ENCODE peak calls at places on chromosomes 7 and 10, in five cellular contexts. J, T, U, K and B are unnamed samples.

GRCh38 chr10:131094406-131095108 is 217.0 kb downstream of the TCERG1L start:
- DNase-seq in J (no peak), T (no peak), U (no peak), K (no peak), B (no peak)

GRCh38 chr10:133049639-133050038 is 38.1 kb upstream of the ADGRA1 start:
- DNase-seq in J (no peak), T (no peak), U (no peak), K (no peak), B (no peak)

GRCh38 chr10:121525276-121526039 is 72.8 kb downstream of the FGFR2 start:
- DNase-seq in J (no peak), T (no peak), U (no peak), K (no peak), B (no peak)

GRCh38 chr10:101716891-101717659 is 22.1 kb upstream of the FBXW4 start:
- DNase-seq in J (no peak), T (no peak), U (no peak), K (no peak), B (no peak)

GRCh38 chr10:131577178-131577555 is 265.6 kb upstream of the TCERG1L start:
- DNase-seq in J (no peak), T (no peak), U (no peak), K (no peak), B (no peak)

GRCh38 chr7:139359366-139360209 is at the start of gene LUC7L2:
- DNase-seq in J (peak), T (peak), U (peak), K (peak), B (peak)

GRCh38 chr7:137953692-137954470 is 48.0 kb downstream of the CREB3L2 start:
- DNase-seq in J (no peak), T (peak), U (peak), K (no peak), B (no peak)

GRCh38 chr10:109203616-109204375 is 719.5 kb downstream of the XPNPEP1 start:
- DNase-seq in J (no peak), T (no peak), U (no peak), K (no peak), B (no peak)

GRCh38 chr10:57983226-57983870 is 284.3 kb downstream of the IPMK start:
- DNase-seq in J (no peak), T (no peak), U (peak), K (no peak), B (no peak)

GRCh38 chr10:12251581-12251980 is 55.6 kb downstream of the CDC123 start:
- DNase-seq in J (no peak), T (no peak), U (no peak), K (no peak), B (no peak)

GRCh38 chr10:12250181-12250580 is 54.2 kb downstream of the CDC123 start:
- DNase-seq in J (no peak), T (no peak), U (no peak), K (no peak), B (no peak)

GRCh38 chr10:12255048-12255447 is 59.1 kb downstream of the CDC123 start:
- DNase-seq in J (no peak), T (no peak), U (no peak), K (no peak), B (no peak)

DNA sequence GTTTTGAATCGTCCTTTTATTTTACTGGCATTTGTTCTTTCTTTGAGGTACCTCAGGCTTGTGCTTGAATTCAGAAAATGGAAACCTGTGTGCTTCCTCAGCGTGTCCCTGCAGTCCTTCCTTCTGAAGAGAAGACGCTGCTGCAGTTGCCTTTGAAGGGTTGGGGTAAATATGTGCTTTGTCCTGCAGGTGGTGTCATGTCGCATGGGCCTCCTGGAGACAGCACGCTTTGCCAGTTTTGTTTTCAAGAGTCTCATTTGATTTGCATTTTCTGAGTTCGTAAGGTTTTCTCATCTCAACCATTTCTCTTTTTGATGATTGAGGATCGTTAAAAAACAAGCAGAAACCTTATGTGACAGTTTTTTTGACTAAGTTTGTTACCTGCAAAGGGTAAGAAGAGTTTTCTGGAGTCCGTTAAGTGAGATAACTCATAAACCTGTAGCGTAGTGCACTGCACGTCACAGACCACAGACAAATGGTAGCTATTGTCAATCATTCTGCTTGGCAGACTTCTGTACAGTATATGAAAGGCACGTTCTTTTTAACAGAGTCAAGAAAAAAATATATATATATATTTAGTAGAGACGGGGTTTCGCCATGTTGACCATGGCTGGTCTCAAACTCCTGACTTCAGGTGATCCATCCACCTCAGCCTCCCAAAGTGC is 57.0 kb downstream of the CDC123 start:
- DNase-seq in J (no peak), T (peak), U (no peak), K (no peak), B (no peak)
- TF ChIP-seq CTCF in J (no peak), T (peak), U (peak), K (peak), B (peak)

DNA sequence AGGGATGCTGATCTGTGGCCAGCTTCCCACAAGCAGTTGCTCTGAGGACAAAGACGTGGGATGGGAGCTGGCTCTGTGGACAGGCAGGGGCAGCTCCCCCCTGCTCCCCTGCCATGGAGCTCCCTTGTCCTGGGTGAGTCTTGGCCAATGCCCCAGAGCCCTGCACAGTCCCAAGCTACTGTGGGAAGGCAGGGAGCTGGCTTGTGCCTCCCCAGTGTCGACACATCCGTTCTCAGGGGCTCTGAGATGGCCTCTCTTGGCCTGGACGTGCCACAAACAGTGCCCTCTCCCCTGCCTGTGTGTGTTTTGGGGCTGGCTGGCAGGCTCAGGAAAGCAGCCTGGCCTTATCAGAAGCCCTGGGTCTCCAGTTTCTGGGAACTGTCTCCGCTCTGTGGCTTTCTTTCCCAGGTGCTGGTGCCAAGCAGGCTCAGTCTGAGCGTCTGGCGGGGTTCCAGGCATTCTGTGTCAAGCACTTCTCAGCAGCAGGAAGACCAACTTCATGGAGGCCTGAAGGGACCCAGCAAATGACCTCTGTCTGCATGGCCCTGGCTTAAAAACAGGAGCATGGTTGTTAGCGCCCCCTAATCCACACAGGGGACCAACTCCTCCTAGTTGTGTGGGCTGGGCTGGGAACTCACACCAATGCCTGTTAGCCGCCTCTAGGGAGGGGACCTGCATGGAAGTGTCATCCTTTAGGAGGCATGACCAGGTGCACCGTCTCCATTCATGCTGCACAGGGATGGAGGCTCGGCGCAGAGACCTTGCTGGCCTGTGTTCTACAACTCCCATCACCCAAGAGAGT is 375.2 kb downstream of the RPS24 start:
- DNase-seq in J (peak), T (no peak), U (no peak), K (no peak), B (no peak)
- H3K4me3 ChIP-seq in J (no peak), T (no peak), U (no peak), K (no peak), B (no peak)

GRCh38 chr10:99709480-99710229 is 22.3 kb downstream of the COX15 start:
- DNase-seq in J (no peak), T (peak), U (no peak), K (no peak), B (peak)
- TF ChIP-seq CTCF in J (no peak), T (peak), U (no peak), K (peak), B (peak)

GRCh38 chr10:13705526-13706169 is 118.9 kb downstream of the PRPF18 start:
- DNase-seq in J (no peak), T (no peak), U (no peak), K (no peak), B (no peak)

GRCh38 chr10:13706175-13706574 is 119.4 kb downstream of the PRPF18 start:
- DNase-seq in J (no peak), T (no peak), U (no peak), K (no peak), B (no peak)

GRCh38 chr10:13703997-13704536 is 117.3 kb downstream of the PRPF18 start:
- DNase-seq in J (no peak), T (no peak), U (no peak), K (no peak), B (no peak)

GRCh38 chr10:13706604-13707003 is 119.8 kb downstream of the PRPF18 start:
- DNase-seq in J (no peak), T (no peak), U (no peak), K (no peak), B (no peak)

DNA sequence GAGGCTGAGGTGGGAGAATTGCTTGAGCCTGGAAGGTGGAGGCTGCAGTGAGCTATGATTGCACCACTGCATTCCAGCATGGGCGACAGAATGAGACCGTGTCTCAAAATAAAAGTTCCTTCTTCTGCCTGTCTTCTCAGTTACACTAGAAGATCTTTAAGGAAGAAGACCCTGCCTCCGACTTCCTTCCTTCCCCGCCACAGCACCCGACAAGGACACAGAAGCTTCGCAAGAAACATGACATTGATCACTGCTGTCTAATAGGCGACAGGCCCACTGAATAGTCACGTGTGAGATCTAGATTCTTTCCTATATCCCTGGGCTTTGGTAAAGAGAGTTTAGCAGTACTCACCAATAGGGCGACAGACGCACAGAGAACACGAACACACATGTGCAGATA is 118.2 kb downstream of the PRPF18 start:
- DNase-seq in J (no peak), T (no peak), U (no peak), K (no peak), B (no peak)
- H3K4me3 ChIP-seq in J (no peak), T (peak), U (peak), K (peak), B (no peak)

GRCh38 chr10:53453196-53453595 is 680.6 kb upstream of the MBL2 start:
- DNase-seq in J (no peak), T (no peak), U (no peak), K (no peak), B (no peak)
- TF ChIP-seq CTCF in J (no peak), T (no peak), U (peak), K (peak), B (no peak)